ENCODE peak calls at places on chromosome 2, in five cellular contexts. O, L, V, N and B are unnamed samples.

GRCh38 chr2:26615336-26616031 is 25.7 kb downstream of the CIB4 start:
- DNase-seq in L (no peak), N (no peak), O (peak), V (no peak), B (peak)

GRCh38 chr2:201978333-201978732 is 55.3 kb upstream of the FZD7 start:
- DNase-seq in V (no peak), N (peak), O (no peak), L (no peak), B (no peak)

GRCh38 chr2:192123847-192124246 is 70.9 kb downstream of the TMEFF2 start:
- DNase-seq in N (no peak), O (no peak), L (no peak), V (no peak), B (no peak)

GRCh38 chr2:73892631-73893329 is at the start of gene ACTG2:
- DNase-seq in V (no peak), L (no peak), N (no peak), O (no peak), B (no peak)

GRCh38 chr2:24245986-24246779 is 71.3 kb downstream of the FAM228A start:
- DNase-seq in N (no peak), O (no peak), V (no peak), L (no peak), B (no peak)

GRCh38 chr2:205700331-205701132 is 18.2 kb downstream of the NRP2 start:
- DNase-seq in N (no peak), O (no peak), V (no peak), L (peak), B (no peak)

GRCh38 chr2:239905884-239906654 is 119.1 kb downstream of the NDUFA10 start:
- DNase-seq in O (no peak), L (no peak), V (no peak), N (no peak), B (no peak)

GRCh38 chr2:201191132-201191875 is 8.4 kb downstream of the CASP10 start:
- DNase-seq in O (no peak), N (peak), L (peak), V (no peak), B (no peak)

GRCh38 chr2:124649001-124649400 is 623.9 kb downstream of the CNTNAP5 start:
- DNase-seq in L (no peak), O (no peak), N (no peak), V (no peak), B (no peak)

GRCh38 chr2:239001794-239002193 is 153.9 kb downstream of the TWIST2 start:
- DNase-seq in N (no peak), V (no peak), L (no peak), O (no peak), B (no peak)

GRCh38 chr2:35846-36245 is 10.5 kb downstream of the FAM110C start:
- DNase-seq in V (no peak), O (no peak), L (no peak), N (no peak), B (no peak)

GRCh38 chr2:237922641-237923361 is 44.0 kb upstream of the UBE2F start:
- DNase-seq in N (no peak), V (no peak), L (no peak), O (no peak), B (peak)

GRCh38 chr2:236619910-236620612 is 50.4 kb downstream of the ACKR3 start:
- DNase-seq in V (no peak), L (no peak), N (no peak), O (no peak), B (no peak)

GRCh38 chr2:112152476-112153178 is 14.4 kb downstream of the FBLN7 start:
- DNase-seq in N (no peak), V (peak), O (no peak), L (no peak), B (no peak)

GRCh38 chr2:6828299-6828584 is 37.5 kb downstream of the CMPK2 start:
- DNase-seq in L (peak), O (no peak), V (no peak), N (no peak), B (peak)

GRCh38 chr2:3516831-3517230 is 2.5 kb downstream of the ADI1 start:
- DNase-seq in O (no peak), N (no peak), V (no peak), L (no peak), B (no peak)

GRCh38 chr2:24945907-24946306 is 25.8 kb downstream of the DNAJC27 start:
- DNase-seq in L (no peak), N (no peak), V (no peak), O (no peak), B (no peak)

GRCh38 chr2:103823847-103824246 is 1030.1 kb upstream of the POU3F3 start:
- DNase-seq in V (no peak), N (no peak), L (no peak), O (no peak), B (no peak)

GRCh38 chr2:200352631-200353030 is 46.1 kb downstream of the SPATS2L start:
- DNase-seq in L (peak), N (no peak), V (no peak), O (no peak), B (no peak)

GRCh38 chr2:199977984-199978415 is 22.6 kb downstream of the MAIP1 start:
- DNase-seq in O (no peak), L (peak), V (no peak), N (peak), B (no peak)

GRCh38 chr2:227849906-227850305 is 21.5 kb upstream of the DAW1 start:
- DNase-seq in V (no peak), N (no peak), O (no peak), L (no peak), B (no peak)

GRCh38 chr2:46196871-46197462 is 100.2 kb upstream of the EPAS1 start:
- DNase-seq in N (no peak), O (no peak), V (no peak), L (no peak), B (peak)

GRCh38 chr2:191145769-191146471 is 4.9 kb downstream of the STAT4 start:
- DNase-seq in O (no peak), L (no peak), N (no peak), V (no peak), B (no peak)

GRCh38 chr2:155404433-155405002 is 706.0 kb downstream of the KCNJ3 start:
- DNase-seq in N (no peak), O (no peak), L (no peak), V (no peak), B (no peak)

GRCh38 chr2:235896061-235896460 is 272.1 kb downstream of the GBX2 start:
- DNase-seq in N (no peak), V (no peak), O (no peak), L (no peak), B (no peak)

GRCh38 chr2:162243305-162243693 is at the start of gene FAP:
- DNase-seq in V (no peak), O (no peak), N (no peak), L (no peak), B (no peak)

GRCh38 chr2:17804358-17804757 is 11.9 kb upstream of the MSGN1 start:
- DNase-seq in O (no peak), V (no peak), L (no peak), N (no peak), B (no peak)
- H3K4me3 ChIP-seq in O (no peak), V (no peak), L (no peak), N (peak), B (no peak)

GRCh38 chr2:60629801-60630385 is 76.4 kb upstream of the BCL11A start:
- DNase-seq in L (no peak), N (no peak), V (no peak), O (no peak), B (no peak)

GRCh38 chr2:60629263-60629662 is 75.8 kb upstream of the BCL11A start:
- DNase-seq in V (no peak), N (no peak), L (no peak), O (no peak), B (no peak)

GRCh38 chr2:60634443-60634842 is 81.0 kb upstream of the BCL11A start:
- DNase-seq in L (no peak), N (no peak), O (no peak), V (no peak), B (no peak)

GRCh38 chr2:60633615-60634014 is 80.2 kb upstream of the BCL11A start:
- DNase-seq in L (no peak), O (no peak), N (no peak), V (no peak), B (no peak)
- TF ChIP-seq CHD2 in L (no peak), O (no peak), N (no peak), V (no peak), B (no peak)

DNA sequence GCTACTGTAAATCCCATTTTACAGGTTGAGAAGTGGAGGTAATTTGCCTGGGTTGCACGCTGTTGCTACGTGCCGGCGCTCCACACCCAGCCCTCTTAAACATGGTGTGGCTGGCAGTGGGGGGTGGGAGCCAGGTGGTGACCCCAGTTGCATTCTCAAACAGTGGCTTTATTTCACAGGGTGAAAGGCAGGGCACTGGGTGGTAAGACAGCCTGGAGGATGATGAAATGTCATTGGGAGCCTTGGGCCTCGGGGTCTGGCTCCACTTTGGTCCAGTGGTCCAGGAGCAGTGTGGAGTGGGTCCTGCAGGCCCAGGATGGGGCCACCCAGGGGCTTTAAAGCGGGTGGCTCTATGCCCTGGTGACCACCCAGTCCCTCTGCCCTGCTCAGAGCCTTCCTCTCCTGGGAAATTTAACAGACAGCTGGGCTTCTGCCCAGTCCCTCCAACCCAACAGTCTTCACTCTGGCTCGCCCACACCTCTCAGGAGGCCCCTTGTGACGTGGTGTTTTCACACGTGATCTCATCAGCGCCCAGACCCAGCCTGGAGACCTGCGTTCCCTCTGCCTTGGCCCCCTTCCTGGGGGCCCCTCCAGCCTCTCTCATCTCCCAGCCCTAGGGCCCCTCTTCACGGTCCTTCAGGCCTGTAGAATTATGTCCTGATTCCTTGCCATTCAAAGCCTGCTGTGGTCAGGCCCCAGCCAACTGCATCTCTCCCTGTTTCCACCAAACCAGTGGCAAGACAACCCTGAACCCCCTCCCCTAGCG is 92.5 kb downstream of the INHBB start:
- DNase-seq in L (no peak), O (no peak), V (no peak), N (no peak), B (no peak)
- TF ChIP-seq POLR2AphosphoS5 in L (no peak), O (no peak), V (no peak), N (no peak), B (no peak)

GRCh38 chr2:27762951-27763906 is 8.3 kb upstream of the MRPL33 start:
- DNase-seq in V (no peak), N (no peak), L (peak), O (no peak), B (no peak)

GRCh38 chr2:27763907-27764267 is 7.6 kb upstream of the MRPL33 start:
- DNase-seq in N (no peak), L (no peak), O (no peak), V (no peak), B (no peak)

GRCh38 chr2:27766287-27766661 is 5.2 kb upstream of the MRPL33 start:
- DNase-seq in L (no peak), N (no peak), V (no peak), O (no peak), B (no peak)

GRCh38 chr2:27771202-27771547 is 344 bp upstream of the MRPL33 start:
- DNase-seq in L (no peak), V (no peak), O (peak), N (no peak), B (no peak)

DNA sequence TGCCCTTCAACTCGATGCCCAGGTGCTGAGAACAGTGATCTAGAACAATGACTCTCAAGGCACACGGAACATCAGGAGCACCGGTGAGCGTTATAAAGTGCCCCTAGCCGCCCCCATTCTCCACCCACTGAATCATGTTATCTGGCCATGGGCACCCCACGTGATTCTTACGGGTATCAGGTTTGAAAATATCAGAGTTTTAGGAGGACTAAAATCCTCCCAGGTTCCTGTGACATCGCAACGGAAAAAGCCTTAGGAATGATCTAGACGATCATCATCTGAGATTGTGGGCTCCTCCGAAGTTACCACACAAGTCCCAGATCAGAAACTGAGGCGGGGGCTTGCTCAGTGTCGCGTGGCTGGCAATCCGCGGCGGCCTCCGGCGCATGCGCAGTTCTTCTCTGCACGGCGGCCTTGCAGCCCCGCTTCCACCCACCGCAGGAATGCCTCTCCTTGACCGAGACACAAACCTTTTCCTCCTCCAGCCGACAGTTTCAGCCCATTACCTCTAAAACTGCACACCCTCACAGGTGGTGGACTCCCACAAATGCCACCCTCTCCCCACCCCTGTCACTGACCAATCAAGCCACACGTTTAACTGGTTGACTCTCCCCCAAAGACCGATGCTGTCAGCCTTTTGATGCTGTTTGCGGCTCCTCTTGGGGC is 5.8 kb upstream of the MRPL33 start:
- DNase-seq in N (no peak), L (no peak), V (peak), O (peak), B (no peak)
- H3K4me3 ChIP-seq in N (no peak), L (no peak), V (no peak), O (no peak), B (no peak)